ENCODE peak calls at places on chromosomes 7 and 10, in seven cellular contexts. F, I, E, L, W, A and B are unnamed samples.

GRCh38 chr7:111392976-111393762 is 169.1 kb downstream of the IMMP2L start:
- DNase-seq in E (no peak), W (no peak), F (no peak), L (no peak), I (no peak), A (no peak), B (no peak)

GRCh38 chr7:156907656-156908055 is 14.7 kb upstream of the LMBR1 start:
- DNase-seq in F (peak; percentile 81), E (no peak), I (no peak), W (no peak), A (no peak), L (no peak), B (no peak)

GRCh38 chr7:44382459-44383300 is 57.3 kb upstream of the CAMK2B start:
- DNase-seq in E (no peak), A (no peak), F (no peak), L (no peak), I (no peak), W (no peak), B (no peak)

GRCh38 chr7:117269417-117269816 is 53.4 kb downstream of the WNT2 start:
- DNase-seq in F (peak; percentile 97), W (peak; percentile 19), E (no peak), A (no peak), L (no peak), I (no peak), B (no peak)

GRCh38 chr7:130150587-130150986 is 54.6 kb downstream of the TMEM209 start:
- DNase-seq in F (no peak), W (no peak), E (peak; percentile 55), L (no peak), I (no peak), A (no peak), B (no peak)

GRCh38 chr7:836429-836828 is 4.2 kb downstream of the SUN1 start:
- DNase-seq in I (no peak), A (no peak), F (peak; percentile 45), L (no peak), W (peak; percentile 27), E (no peak), B (no peak)

GRCh38 chr7:87475359-87476178 is at the start of gene ABCB4:
- DNase-seq in I (peak; percentile 15), A (no peak), W (no peak), F (no peak), L (peak; percentile 13), E (peak; percentile 54), B (no peak)

GRCh38 chr7:99928994-99929729 is at the start of gene GJC3:
- DNase-seq in W (peak; percentile 49), F (peak; percentile 66), E (peak; percentile 53), L (no peak), I (peak; percentile 73), A (peak; percentile 66), B (no peak)

GRCh38 chr7:130140551-130141160 is 64.5 kb downstream of the TMEM209 start:
- DNase-seq in E (no peak), A (no peak), F (no peak), L (no peak), W (no peak), I (no peak), B (no peak)

GRCh38 chr10:17474595-17474994 is 20.2 kb upstream of the ST8SIA6 start:
- DNase-seq in L (no peak), W (peak; percentile 21), E (no peak), A (no peak), F (peak; percentile 18), I (no peak), B (no peak)

GRCh38 chr10:131686781-131687419 is 213.9 kb upstream of the PPP2R2D start:
- DNase-seq in I (peak; percentile 58), E (no peak), W (no peak), F (no peak), A (no peak), L (no peak), B (no peak)

GRCh38 chr7:73423519-73424485 is 9.8 kb upstream of the FZD9 start:
- DNase-seq in E (peak; percentile 69), F (no peak), L (no peak), W (no peak), I (peak; percentile 59), A (no peak), B (no peak)

GRCh38 chr10:79445708-79446450 is 455 bp upstream of the ZCCHC24 start:
- DNase-seq in E (peak; percentile 98), L (peak; percentile 93), W (peak; percentile 92), F (peak; percentile 99), A (peak; percentile 93), I (peak; percentile 98), B (peak; percentile 89)

GRCh38 chr7:18978108-18978495 is 139.3 kb downstream of the TWIST1 start:
- DNase-seq in W (peak; percentile 43), I (no peak), E (no peak), L (no peak), F (peak; percentile 93), A (no peak), B (no peak)

GRCh38 chr7:74092964-74093339 is 9.3 kb downstream of the LIMK1 start:
- DNase-seq in A (no peak), L (no peak), W (no peak), F (no peak), I (no peak), E (peak; percentile 85), B (no peak)

GRCh38 chr7:130910949-130911944 is 177.2 kb upstream of the KLF14 start:
- DNase-seq in W (no peak), E (no peak), F (peak; percentile 69), L (no peak), A (no peak), I (no peak), B (no peak)

GRCh38 chr10:132411561-132412253 is 14.7 kb downstream of the PWWP2B start:
- DNase-seq in I (no peak), A (no peak), F (no peak), W (no peak), E (no peak), L (no peak), B (no peak)

DNA sequence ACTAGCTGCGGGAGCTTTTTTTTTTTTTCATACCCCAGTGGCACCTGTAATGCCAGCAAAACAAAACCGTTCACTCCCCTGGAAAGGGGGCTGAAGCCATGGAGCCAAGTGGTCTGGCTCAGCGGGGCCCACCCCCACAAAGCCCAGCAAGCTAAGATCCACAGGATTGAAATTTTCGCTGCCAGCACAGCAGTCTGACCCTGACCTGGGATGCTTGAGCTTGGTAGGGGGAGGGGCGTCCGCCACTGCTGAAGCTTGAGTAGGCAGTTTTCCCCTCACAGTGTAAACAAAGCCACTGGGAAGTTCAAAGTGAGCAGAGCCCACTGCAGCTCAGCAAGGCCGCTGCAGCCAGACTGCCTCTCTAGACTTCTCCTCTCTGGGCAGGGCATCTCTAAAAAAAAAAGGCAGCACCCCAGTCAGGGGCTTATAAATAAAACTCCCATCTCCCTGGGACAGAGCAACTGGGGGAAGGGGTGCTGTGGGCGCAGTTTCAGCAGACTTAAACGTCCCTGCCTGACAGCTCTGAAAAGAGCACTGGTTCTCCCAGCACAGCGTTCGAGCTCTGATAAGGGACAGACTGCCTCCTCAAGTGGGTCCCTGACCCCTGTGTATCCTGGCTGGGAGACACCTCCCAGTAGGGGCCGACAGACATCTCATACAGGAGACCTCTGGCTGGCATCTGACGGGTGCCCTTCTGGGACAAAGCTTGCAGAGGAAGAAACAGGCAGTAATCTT is 31.6 kb downstream of the ARMC10 start:
- DNase-seq in L (peak; percentile 38), A (no peak), E (no peak), F (no peak), W (no peak), I (peak; percentile 71), B (no peak)
- TF ChIP-seq CTCF in L (no peak), A (no peak), E (no peak), F (no peak), W (no peak), I (no peak), B (no peak)

DNA sequence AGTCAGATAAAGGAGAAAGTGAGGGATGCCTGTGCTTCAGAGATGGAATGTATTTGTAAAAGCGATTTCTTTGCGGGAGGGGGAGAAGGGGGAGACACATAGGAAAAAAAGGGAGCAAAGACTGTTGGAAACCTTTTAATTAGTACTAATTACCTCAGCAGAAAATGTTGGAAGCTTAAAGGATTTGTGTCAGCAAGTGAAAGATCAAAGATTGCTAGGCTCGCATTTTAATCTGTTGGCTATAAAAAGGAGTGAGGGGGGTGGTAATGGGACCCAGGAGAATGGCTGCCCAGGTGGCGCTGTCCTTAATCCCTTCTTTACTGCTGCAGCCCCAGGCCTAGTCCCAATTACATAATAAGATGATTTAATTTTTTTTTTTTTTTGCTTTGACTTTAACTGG is 581.5 kb downstream of the LRMDA start:
- DNase-seq in A (no peak), I (no peak), L (no peak), E (no peak), F (no peak), W (no peak), B (peak; percentile 54)
- TF ChIP-seq CTCF in A (no peak), I (no peak), L (no peak), E (no peak), F (no peak), W (no peak), B (peak; percentile 21)

GRCh38 chr7:81260152-81260551 is 341.3 kb upstream of the SEMA3C start:
- DNase-seq in W (no peak), I (no peak), E (no peak), A (no peak), L (no peak), F (no peak), B (no peak)

GRCh38 chr7:81256991-81257390 is 338.1 kb upstream of the SEMA3C start:
- DNase-seq in W (no peak), I (peak; percentile 44), F (no peak), L (no peak), A (no peak), E (no peak), B (no peak)
- TF ChIP-seq CTCF in W (peak; percentile 2), I (no peak), F (peak; percentile 58), L (peak; percentile 41), A (no peak), E (no peak), B (peak; percentile 28)

DNA sequence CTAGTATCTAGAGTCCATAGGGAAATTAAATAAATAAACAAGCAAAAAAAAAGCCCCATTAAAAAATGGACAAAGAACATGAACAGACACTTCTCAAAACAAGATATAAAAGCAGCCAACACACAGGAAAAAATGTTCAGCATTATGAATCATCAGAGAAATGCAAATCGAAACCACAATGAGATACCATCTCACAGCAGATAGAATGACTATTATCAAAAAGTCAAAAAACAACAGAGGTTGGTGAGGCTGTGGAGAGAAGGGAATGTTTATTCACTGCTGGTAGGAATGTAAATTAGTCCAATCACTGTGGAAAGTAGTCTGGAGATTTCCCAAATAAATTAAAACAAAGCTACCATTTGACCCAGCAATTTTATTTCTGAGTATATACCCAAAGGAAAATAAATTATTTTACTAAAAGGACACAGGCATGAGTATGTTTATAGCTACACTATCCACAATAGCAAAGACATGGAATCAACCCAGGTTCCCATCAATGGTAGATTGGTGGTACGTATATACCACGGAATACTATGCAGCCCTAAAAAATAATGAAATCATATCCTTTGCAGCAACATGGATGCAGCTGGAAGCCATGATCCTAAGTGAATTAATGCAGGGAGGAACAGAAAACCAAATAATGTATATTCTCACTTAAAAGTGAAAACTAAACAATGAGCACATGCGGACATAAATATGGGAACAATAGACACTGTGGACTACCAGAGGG is 366.5 kb upstream of the SEMA3C start:
- DNase-seq in I (no peak), F (peak; percentile 96), L (no peak), A (no peak), W (peak; percentile 6), E (no peak), B (no peak)
- TF ChIP-seq CTCF in I (no peak), F (peak; percentile 59), L (no peak), A (no peak), W (no peak), E (no peak), B (no peak)